ENCODE peak calls at places on chromosomes 5 and 9, in eight cellular contexts. Z is endothelial cell of umbilical vein; B is NCI-H774; W is upper lobe of right lung; K is dermis blood vessel endothelial cell; L is naive thymus-derived CD8-positive, alpha-beta T cell; J is HEK293T; V is SHP77. M is an unnamed sample.

GRCh38 chr5:122367445-122367844 is 55.4 kb downstream of the SNCAIP start:
- DNase-seq in Z (no peak), B (no peak), W (no peak), K (no peak), L (no peak), J (no peak), V (no peak), M (no peak)

GRCh38 chr5:107933326-107933725 is 262.6 kb upstream of the EFNA5 start:
- DNase-seq in Z (no peak), B (no peak), W (no peak), K (no peak), L (no peak), J (no peak), V (no peak), M (peak; percentile 84)

GRCh38 chr5:165055476-165055875 is 1550.1 kb downstream of the MAT2B start:
- DNase-seq in Z (no peak), B (no peak), W (no peak), K (no peak), L (no peak), J (no peak), V (no peak), M (no peak)

GRCh38 chr9:12961276-12961809 is 186.5 kb downstream of the LURAP1L start:
- DNase-seq in Z (no peak), B (no peak), W (no peak), K (no peak), L (no peak), J (no peak), V (no peak), M (no peak)

GRCh38 chr9:89850633-89851325 is 246.0 kb downstream of the GADD45G start:
- DNase-seq in Z (no peak), B (peak; percentile 22), W (peak; percentile 64), K (no peak), L (no peak), J (no peak), V (no peak), M (no peak)

GRCh38 chr5:160293901-160294561 is 18.3 kb downstream of the CCNJL start:
- DNase-seq in Z (no peak), B (no peak), W (peak; percentile 89), K (peak; percentile 39), L (no peak), J (no peak), V (peak; percentile 74), M (no peak)

GRCh38 chr9:108184009-108184408 is 671.8 kb downstream of the ACTL7B start:
- DNase-seq in Z (no peak), B (no peak), W (no peak), K (no peak), L (no peak), J (no peak), V (no peak), M (no peak)

GRCh38 chr5:141915881-141916336 is 7.8 kb upstream of the DELE1 start:
- DNase-seq in Z (no peak), B (no peak), W (no peak), K (no peak), L (no peak), J (no peak), V (no peak), M (peak; percentile 16)

GRCh38 chr5:7868773-7869473 is at the start of the genes FASTKD3 and MTRR:
- DNase-seq in Z (peak; percentile 94), B (peak; percentile 97), W (peak; percentile 97), K (peak; percentile 97), L (peak; percentile 86), J (peak; percentile 91), V (peak; percentile 97), M (peak; percentile 93)

GRCh38 chr5:149317281-149318048 is 27.8 kb upstream of the GRPEL2 start:
- DNase-seq in Z (peak; percentile 62), B (no peak), W (no peak), K (peak; percentile 75), L (peak; percentile 51), J (peak; percentile 52), V (peak; percentile 26), M (peak; percentile 68)

GRCh38 chr5:133052317-133053175 is 733 bp downstream of the HSPA4 start:
- DNase-seq in Z (peak; percentile 65), B (peak; percentile 48), W (peak; percentile 88), K (peak; percentile 77), L (peak; percentile 33), J (peak; percentile 65), V (peak; percentile 32), M (peak; percentile 12)

GRCh38 chr9:10804486-10804885 is 191.7 kb upstream of the PTPRD start:
- DNase-seq in Z (no peak), B (no peak), W (no peak), K (no peak), L (no peak), J (no peak), V (no peak), M (no peak)

GRCh38 chr5:177425196-177425800 is 1.2 kb upstream of the GRK6 start:
- DNase-seq in Z (no peak), B (no peak), W (no peak), K (no peak), L (no peak), J (no peak), V (no peak), M (no peak)

GRCh38 chr5:53419247-53419646 is 61.2 kb upstream of the FST start:
- DNase-seq in Z (no peak), B (no peak), W (no peak), K (peak; percentile 50), L (no peak), J (no peak), V (no peak), M (no peak)

GRCh38 chr5:138725885-138726457 is 27.3 kb upstream of the CTNNA1 start:
- DNase-seq in Z (no peak), B (no peak), W (no peak), K (no peak), L (no peak), J (no peak), V (no peak), M (no peak)

GRCh38 chr5:172280937-172281336 is 2.6 kb downstream of the UBTD2 start:
- DNase-seq in Z (no peak), B (no peak), W (no peak), K (no peak), L (no peak), J (no peak), V (no peak), M (peak; percentile 35)

GRCh38 chr5:131595088-131596033 is 39.7 kb downstream of the RAPGEF6 start:
- DNase-seq in Z (no peak), B (no peak), W (no peak), K (peak; percentile 1), L (peak; percentile 43), J (no peak), V (no peak), M (no peak)

GRCh38 chr5:150484964-150485769 is 22.8 kb upstream of the NDST1 start:
- DNase-seq in Z (no peak), B (no peak), W (no peak), K (no peak), L (no peak), J (no peak), V (no peak), M (no peak)

GRCh38 chr5:141373673-141374317 is at the start of gene PCDHGA6:
- DNase-seq in Z (peak; percentile 49), B (no peak), W (no peak), K (peak; percentile 56), L (no peak), J (peak; percentile 15), V (no peak), M (no peak)

GRCh38 chr9:715743-716400 is 125.6 kb upstream of the DMRT1 start:
- DNase-seq in Z (peak; percentile 39), B (no peak), W (no peak), K (peak; percentile 48), L (no peak), J (no peak), V (no peak), M (no peak)

GRCh38 chr5:178895615-178896571 is at the start of gene ZFP2:
- DNase-seq in Z (peak; percentile 58), B (peak; percentile 54), W (peak; percentile 83), K (peak; percentile 65), L (peak; percentile 15), J (peak; percentile 76), V (peak; percentile 38), M (no peak)